ENCODE peak calls at places on chromosomes 13 and 19, in nine cellular contexts. E is SJSA1; J is AG09309; A is NCI-H2029 treated with DMSO at 0.1 percent for 48 hours; M is kidney glomerular epithelial cell; W is Jurkat, Clone E6-1; F is left ventricle myocardium inferior; U is EL; Q is DMS153. Z is an unnamed sample.

GRCh38 chr13:67829641-67830040 is 599.5 kb upstream of the PCDH9 start:
- DNase-seq in W (no peak), M (no peak), Q (no peak), J (no peak), E (no peak), A (no peak), F (no peak), U (no peak), Z (no peak)

GRCh38 chr13:25910243-25910642 is 141.6 kb downstream of the SHISA2 start:
- DNase-seq in F (no peak), A (no peak), U (no peak), M (no peak), E (no peak), W (no peak), J (no peak), Q (no peak), Z (no peak)

GRCh38 chr13:48154671-48155070 is 59.8 kb upstream of the MED4 start:
- DNase-seq in U (no peak), M (no peak), A (no peak), F (no peak), E (no peak), Q (no peak), W (no peak), J (no peak), Z (no peak)

GRCh38 chr13:108033800-108034707 is 181.3 kb downstream of the LIG4 start:
- DNase-seq in W (no peak), E (no peak), Q (no peak), J (no peak), U (no peak), F (no peak), A (no peak), M (peak; percentile 39), Z (no peak)

GRCh38 chr13:101649490-101650126 is 197.1 kb downstream of the ITGBL1 start:
- DNase-seq in E (no peak), J (no peak), F (no peak), U (peak; percentile 76), Q (no peak), A (no peak), M (peak; percentile 78), W (no peak), Z (no peak)

GRCh38 chr13:23865065-23865464 is 24.1 kb downstream of the MIPEP start:
- DNase-seq in M (no peak), Q (no peak), A (no peak), E (no peak), W (peak; percentile 64), F (no peak), U (no peak), J (no peak), Z (no peak)

GRCh38 chr13:44710576-44710975 is 134.4 kb upstream of the TSC22D1 start:
- DNase-seq in U (peak; percentile 88), M (peak; percentile 90), W (no peak), Q (no peak), F (no peak), J (peak; percentile 72), A (no peak), E (no peak), Z (no peak)

GRCh38 chr13:46609726-46610125 is 56.8 kb downstream of the LRCH1 start:
- DNase-seq in Q (no peak), F (no peak), J (no peak), M (no peak), A (no peak), W (no peak), E (no peak), U (no peak), Z (no peak)

GRCh38 chr13:106477303-106477702 is 58.2 kb downstream of the EFNB2 start:
- DNase-seq in Q (peak; percentile 57), U (no peak), F (no peak), M (no peak), E (no peak), J (no peak), A (no peak), W (no peak), Z (no peak)

GRCh38 chr13:36329355-36329754 is 16.8 kb downstream of the SPART start:
- DNase-seq in E (no peak), J (no peak), W (no peak), F (no peak), M (no peak), A (no peak), U (no peak), Q (no peak), Z (no peak)

GRCh38 chr19:31285744-31286143 is 63.5 kb downstream of the TSHZ3 start:
- DNase-seq in W (no peak), J (no peak), E (no peak), M (peak; percentile 14), F (no peak), U (peak; percentile 6), Q (no peak), A (no peak), Z (no peak)

GRCh38 chr13:109154146-109154545 is 524.7 kb downstream of the MYO16 start:
- DNase-seq in A (no peak), J (no peak), U (peak; percentile 13), E (peak; percentile 100), M (no peak), Q (no peak), W (no peak), F (no peak), Z (no peak)

GRCh38 chr13:30551194-30551593 is 66.5 kb upstream of the USPL1 start:
- DNase-seq in Q (no peak), F (no peak), U (peak; percentile 33), W (peak; percentile 68), A (no peak), M (peak; percentile 12), J (peak; percentile 7), E (no peak), Z (no peak)

GRCh38 chr13:21528616-21529015 is 69.5 kb upstream of the ZDHHC20 start:
- DNase-seq in W (no peak), U (peak; percentile 87), F (no peak), J (peak; percentile 68), Q (no peak), E (peak; percentile 64), A (no peak), M (peak; percentile 80), Z (no peak)

GRCh38 chr19:36136975-36137686 is 2.7 kb upstream of the CAPNS1 start:
- DNase-seq in F (peak; percentile 40), W (no peak), M (peak; percentile 68), E (peak; percentile 69), J (no peak), U (peak; percentile 78), Q (peak; percentile 58), A (peak; percentile 76), Z (no peak)

GRCh38 chr13:100987993-100988392 is 313.4 kb upstream of the TMTC4 start:
- DNase-seq in A (no peak), W (no peak), Q (no peak), M (no peak), E (no peak), J (no peak), F (no peak), U (peak; percentile 6), Z (no peak)

GRCh38 chr13:54226866-54227265 is 1198.3 kb downstream of the OLFM4 start:
- DNase-seq in M (no peak), W (no peak), E (no peak), J (no peak), F (no peak), U (no peak), Q (no peak), A (no peak), Z (no peak)

GRCh38 chr13:102704238-102704750 is 9.4 kb upstream of the METTL21C start:
- DNase-seq in W (no peak), E (no peak), F (no peak), A (no peak), M (no peak), U (no peak), J (no peak), Q (no peak), Z (no peak)

GRCh38 chr19:42514449-42514848 is 13.8 kb downstream of the CEACAM1 start:
- DNase-seq in Q (no peak), U (no peak), J (no peak), M (no peak), W (no peak), F (no peak), A (no peak), E (no peak), Z (no peak)

GRCh38 chr19:6161271-6161850 is 25.9 kb downstream of the ACSBG2 start:
- DNase-seq in M (no peak), E (no peak), J (no peak), F (no peak), U (peak; percentile 6), Q (no peak), A (no peak), W (peak; percentile 95), Z (peak; percentile 65)

GRCh38 chr13:68851026-68851425 is 1256.6 kb upstream of the ATXN8OS start:
- DNase-seq in Q (peak; percentile 24), J (no peak), U (no peak), M (no peak), E (no peak), F (no peak), W (no peak), A (peak; percentile 49), Z (no peak)

GRCh38 chr19:29001922-29002247 is 211.1 kb downstream of the UQCRFS1 start:
- DNase-seq in W (no peak), J (no peak), F (no peak), Q (no peak), A (no peak), M (peak; percentile 41), E (no peak), U (no peak), Z (no peak)

GRCh38 chr13:36567485-36567884 is 106.3 kb upstream of the SERTM1 start:
- DNase-seq in A (no peak), F (no peak), J (no peak), E (no peak), M (no peak), W (no peak), U (no peak), Q (no peak), Z (no peak)

GRCh38 chr13:108266316-108266936 is 3.1 kb upstream of the TNFSF13B start:
- DNase-seq in M (no peak), Q (no peak), W (no peak), U (no peak), E (no peak), F (no peak), J (no peak), A (no peak), Z (no peak)

Z was measured in effector memory CD8-positive, alpha-beta T cell.